ENCODE peak calls at places on chromosomes 3 and 15, in eight cellular contexts. One of them, this sample, is unnamed.

GRCh38 chr15:45980376-45980775 is 345.5 kb downstream of the SQOR start:
- DNase-seq in fibroblast of villous mesenchyme: no peak
- DNase-seq in A549: no peak
- DNase-seq in PC-3: peak; percentile 47
- DNase-seq in brain microvascular endothelial cell: no peak
- DNase-seq in MM.1S: no peak
- DNase-seq in tibial nerve: no peak
- DNase-seq in AG10803: no peak
- DNase-seq in this sample: no peak

GRCh38 chr15:41629436-41629835 is 30.8 kb upstream of the MGA start:
- DNase-seq in AG10803: no peak
- DNase-seq in brain microvascular endothelial cell: no peak
- DNase-seq in fibroblast of villous mesenchyme: no peak
- DNase-seq in tibial nerve: no peak
- DNase-seq in MM.1S: no peak
- DNase-seq in PC-3: no peak
- DNase-seq in A549: no peak
- DNase-seq in this sample: no peak

GRCh38 chr15:97900006-97900405 is 60.5 kb upstream of the ARRDC4 start:
- DNase-seq in brain microvascular endothelial cell: no peak
- DNase-seq in A549: no peak
- DNase-seq in tibial nerve: no peak
- DNase-seq in AG10803: peak; percentile 11
- DNase-seq in fibroblast of villous mesenchyme: no peak
- DNase-seq in MM.1S: no peak
- DNase-seq in PC-3: no peak
- DNase-seq in this sample: no peak

GRCh38 chr15:73924258-73924921 is 1.9 kb upstream of the LOXL1 start:
- DNase-seq in AG10803: peak; percentile 84
- DNase-seq in brain microvascular endothelial cell: peak; percentile 62
- DNase-seq in A549: peak; percentile 17
- DNase-seq in PC-3: peak; percentile 81
- DNase-seq in tibial nerve: no peak
- DNase-seq in MM.1S: no peak
- DNase-seq in fibroblast of villous mesenchyme: peak; percentile 76
- DNase-seq in this sample: peak; percentile 90

GRCh38 chr3:127213381-127213918 is 20.5 kb downstream of the PRR23E start:
- DNase-seq in fibroblast of villous mesenchyme: no peak
- DNase-seq in PC-3: no peak
- DNase-seq in AG10803: no peak
- DNase-seq in A549: no peak
- DNase-seq in tibial nerve: no peak
- DNase-seq in MM.1S: no peak
- DNase-seq in brain microvascular endothelial cell: no peak
- DNase-seq in this sample: no peak

GRCh38 chr3:174767406-174767805 is 91.7 kb upstream of the NAALADL2 start:
- DNase-seq in fibroblast of villous mesenchyme: no peak
- DNase-seq in MM.1S: no peak
- DNase-seq in A549: no peak
- DNase-seq in AG10803: no peak
- DNase-seq in tibial nerve: no peak
- DNase-seq in PC-3: no peak
- DNase-seq in brain microvascular endothelial cell: peak; percentile 90
- DNase-seq in this sample: no peak

GRCh38 chr3:32685604-32686185 is 707 bp downstream of the CNOT10 start:
- DNase-seq in A549: peak; percentile 28
- DNase-seq in tibial nerve: no peak
- DNase-seq in MM.1S: peak; percentile 41
- DNase-seq in PC-3: peak; percentile 12
- DNase-seq in AG10803: peak; percentile 13
- DNase-seq in brain microvascular endothelial cell: peak; percentile 14
- DNase-seq in fibroblast of villous mesenchyme: peak; percentile 28
- DNase-seq in this sample: peak; percentile 26

GRCh38 chr3:113249111-113249510 is 37.8 kb downstream of the BOC start:
- DNase-seq in PC-3: peak; percentile 51
- DNase-seq in MM.1S: no peak
- DNase-seq in brain microvascular endothelial cell: peak; percentile 79
- DNase-seq in fibroblast of villous mesenchyme: peak; percentile 59
- DNase-seq in A549: no peak
- DNase-seq in tibial nerve: no peak
- DNase-seq in AG10803: peak; percentile 92
- DNase-seq in this sample: peak; percentile 83

GRCh38 chr15:89442671-89443307 is 53.6 kb downstream of the RHCG start:
- DNase-seq in tibial nerve: no peak
- DNase-seq in brain microvascular endothelial cell: peak; percentile 24
- DNase-seq in AG10803: peak; percentile 14
- DNase-seq in PC-3: peak; percentile 77
- DNase-seq in A549: peak; percentile 88
- DNase-seq in MM.1S: peak; percentile 57
- DNase-seq in fibroblast of villous mesenchyme: peak; percentile 27
- DNase-seq in this sample: peak; percentile 9

GRCh38 chr15:43441316-43441715 is 51.6 kb downstream of the TP53BP1 start:
- DNase-seq in brain microvascular endothelial cell: peak; percentile 37
- DNase-seq in PC-3: peak; percentile 26
- DNase-seq in MM.1S: peak; percentile 60
- DNase-seq in fibroblast of villous mesenchyme: peak; percentile 34
- DNase-seq in AG10803: peak; percentile 64
- DNase-seq in A549: peak; percentile 23
- DNase-seq in tibial nerve: no peak
- DNase-seq in this sample: peak; percentile 65

GRCh38 chr3:31103623-31104180 is 209.2 kb upstream of the GADL1 start:
- DNase-seq in AG10803: no peak
- DNase-seq in tibial nerve: no peak
- DNase-seq in fibroblast of villous mesenchyme: no peak
- DNase-seq in A549: no peak
- DNase-seq in MM.1S: no peak
- DNase-seq in PC-3: peak; percentile 39
- DNase-seq in brain microvascular endothelial cell: no peak
- DNase-seq in this sample: no peak

GRCh38 chr15:22974745-22975144 is 5.4 kb downstream of the CYFIP1 start:
- DNase-seq in A549: no peak
- DNase-seq in brain microvascular endothelial cell: no peak
- DNase-seq in AG10803: no peak
- DNase-seq in MM.1S: no peak
- DNase-seq in tibial nerve: no peak
- DNase-seq in fibroblast of villous mesenchyme: no peak
- DNase-seq in PC-3: no peak
- DNase-seq in this sample: no peak

GRCh38 chr3:13462822-13463221 is 17.3 kb upstream of the HDAC11 start:
- DNase-seq in tibial nerve: no peak
- DNase-seq in PC-3: no peak
- DNase-seq in A549: no peak
- DNase-seq in AG10803: no peak
- DNase-seq in fibroblast of villous mesenchyme: no peak
- DNase-seq in brain microvascular endothelial cell: no peak
- DNase-seq in MM.1S: no peak
- DNase-seq in this sample: no peak

GRCh38 chr15:62856466-62857246 is 185.9 kb upstream of the TPM1 start:
- DNase-seq in PC-3: no peak
- DNase-seq in AG10803: no peak
- DNase-seq in brain microvascular endothelial cell: no peak
- DNase-seq in tibial nerve: no peak
- DNase-seq in fibroblast of villous mesenchyme: no peak
- DNase-seq in A549: no peak
- DNase-seq in MM.1S: no peak
- DNase-seq in this sample: no peak

GRCh38 chr3:190883973-190884832 is 21.7 kb upstream of the GMNC start:
- DNase-seq in MM.1S: peak; percentile 83
- DNase-seq in AG10803: peak; percentile 61
- DNase-seq in A549: no peak
- DNase-seq in tibial nerve: peak; percentile 42
- DNase-seq in brain microvascular endothelial cell: peak; percentile 65
- DNase-seq in fibroblast of villous mesenchyme: peak; percentile 65
- DNase-seq in PC-3: peak; percentile 88
- DNase-seq in this sample: peak; percentile 73

GRCh38 chr3:61915296-61915695 is 353.9 kb downstream of the PTPRG start:
- DNase-seq in tibial nerve: no peak
- DNase-seq in MM.1S: no peak
- DNase-seq in fibroblast of villous mesenchyme: no peak
- DNase-seq in brain microvascular endothelial cell: no peak
- DNase-seq in AG10803: no peak
- DNase-seq in A549: no peak
- DNase-seq in PC-3: no peak
- DNase-seq in this sample: no peak

GRCh38 chr3:71568217-71568616 is 15.3 kb downstream of the FOXP1 start:
- DNase-seq in fibroblast of villous mesenchyme: no peak
- DNase-seq in tibial nerve: no peak
- DNase-seq in AG10803: no peak
- DNase-seq in MM.1S: peak; percentile 39
- DNase-seq in PC-3: no peak
- DNase-seq in brain microvascular endothelial cell: no peak
- DNase-seq in A549: no peak
- DNase-seq in this sample: no peak

GRCh38 chr15:78938608-78939488 is 6.0 kb downstream of the CTSH start:
- DNase-seq in fibroblast of villous mesenchyme: no peak
- DNase-seq in PC-3: no peak
- DNase-seq in brain microvascular endothelial cell: no peak
- DNase-seq in MM.1S: peak; percentile 13
- DNase-seq in AG10803: no peak
- DNase-seq in A549: no peak
- DNase-seq in tibial nerve: no peak
- DNase-seq in this sample: no peak

DNA sequence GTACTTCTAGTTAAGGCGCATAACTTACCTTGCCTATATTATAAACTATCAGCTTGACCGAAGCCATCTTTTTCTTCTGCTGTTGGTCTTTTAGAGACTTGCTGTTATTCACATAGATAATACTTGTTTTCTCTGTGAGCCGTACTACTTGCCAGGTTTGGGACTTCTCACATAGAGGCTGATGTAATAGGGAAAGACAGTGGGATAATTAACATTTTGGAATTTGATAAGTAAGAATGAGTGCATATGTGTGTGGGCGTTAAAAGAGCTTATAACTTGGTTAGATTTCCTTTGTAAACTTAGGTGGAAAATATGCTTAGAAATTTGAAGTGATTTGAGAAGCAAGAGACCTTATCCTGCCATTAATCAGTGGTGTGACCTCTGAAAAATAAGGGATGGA is 47.8 kb downstream of the FNDC3B start:
- DNase-seq in AG10803: peak; percentile 57
- DNase-seq in MM.1S: no peak
- DNase-seq in A549: no peak
- DNase-seq in PC-3: no peak
- DNase-seq in fibroblast of villous mesenchyme: no peak
- DNase-seq in tibial nerve: no peak
- DNase-seq in brain microvascular endothelial cell: no peak
- DNase-seq in this sample: no peak
- H3K4me3 ChIP-seq in AG10803: no peak overlapping the region
- H3K4me3 ChIP-seq in MM.1S: peak overlapping the region; percentile 35
- H3K4me3 ChIP-seq in A549: no peak overlapping the region
- H3K4me3 ChIP-seq in PC-3: no peak overlapping the region
- H3K4me3 ChIP-seq in fibroblast of villous mesenchyme: no peak overlapping the region
- H3K4me3 ChIP-seq in tibial nerve: no peak overlapping the region
- H3K4me3 ChIP-seq in brain microvascular endothelial cell: no peak overlapping the region
- H3K4me3 ChIP-seq in this sample: no peak overlapping the region

DNA sequence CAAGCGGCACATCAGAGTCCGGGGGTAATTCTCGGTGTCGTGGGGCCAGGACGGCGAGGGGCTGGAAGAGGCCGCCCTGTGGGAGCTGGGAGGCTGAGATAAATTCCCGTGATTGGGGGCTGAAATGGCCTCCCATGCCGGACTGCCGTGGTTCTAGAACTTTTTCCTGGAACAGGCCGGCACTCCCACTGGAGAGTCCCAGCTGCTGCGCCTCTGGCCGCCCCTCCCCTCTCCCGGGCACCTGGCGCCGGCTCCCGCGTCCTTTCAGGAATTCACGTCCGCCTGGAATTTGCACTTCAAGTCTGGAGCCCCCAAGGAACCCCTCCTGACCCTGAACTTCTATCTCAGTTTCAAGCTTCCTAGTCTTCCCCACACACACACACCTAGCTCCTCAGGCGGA is 10.8 kb upstream of the LRRC2 start:
- DNase-seq in MM.1S: no peak
- DNase-seq in brain microvascular endothelial cell: no peak
- DNase-seq in AG10803: no peak
- DNase-seq in fibroblast of villous mesenchyme: no peak
- DNase-seq in A549: no peak
- DNase-seq in PC-3: no peak
- DNase-seq in tibial nerve: no peak
- DNase-seq in this sample: no peak
- H3K4me3 ChIP-seq in MM.1S: no peak overlapping the region
- H3K4me3 ChIP-seq in brain microvascular endothelial cell: no peak overlapping the region
- H3K4me3 ChIP-seq in AG10803: no peak overlapping the region
- H3K4me3 ChIP-seq in fibroblast of villous mesenchyme: no peak overlapping the region
- H3K4me3 ChIP-seq in A549: no peak overlapping the region
- H3K4me3 ChIP-seq in PC-3: no peak overlapping the region
- H3K4me3 ChIP-seq in tibial nerve: no peak overlapping the region
- H3K4me3 ChIP-seq in this sample: no peak overlapping the region

GRCh38 chr3:134601539-134602439 is 49.0 kb downstream of the KY start:
- DNase-seq in brain microvascular endothelial cell: peak; percentile 49
- DNase-seq in fibroblast of villous mesenchyme: peak; percentile 65
- DNase-seq in AG10803: peak; percentile 56
- DNase-seq in MM.1S: no peak
- DNase-seq in A549: no peak
- DNase-seq in PC-3: no peak
- DNase-seq in tibial nerve: no peak
- DNase-seq in this sample: peak; percentile 47
- H3K4me3 ChIP-seq in brain microvascular endothelial cell: no peak overlapping the region
- H3K4me3 ChIP-seq in fibroblast of villous mesenchyme: no peak overlapping the region
- H3K4me3 ChIP-seq in AG10803: no peak overlapping the region
- H3K4me3 ChIP-seq in MM.1S: no peak overlapping the region
- H3K4me3 ChIP-seq in A549: no peak overlapping the region
- H3K4me3 ChIP-seq in PC-3: no peak overlapping the region
- H3K4me3 ChIP-seq in tibial nerve: no peak overlapping the region
- H3K4me3 ChIP-seq in this sample: no peak overlapping the region

GRCh38 chr3:184552863-184553262 is 8.7 kb upstream of the EPHB3 start:
- DNase-seq in brain microvascular endothelial cell: no peak
- DNase-seq in A549: no peak
- DNase-seq in fibroblast of villous mesenchyme: no peak
- DNase-seq in MM.1S: no peak
- DNase-seq in PC-3: no peak
- DNase-seq in tibial nerve: no peak
- DNase-seq in AG10803: no peak
- DNase-seq in this sample: no peak
- H3K4me3 ChIP-seq in brain microvascular endothelial cell: no peak overlapping the region
- H3K4me3 ChIP-seq in A549: no peak overlapping the region
- H3K4me3 ChIP-seq in fibroblast of villous mesenchyme: no peak overlapping the region
- H3K4me3 ChIP-seq in MM.1S: no peak overlapping the region
- H3K4me3 ChIP-seq in PC-3: no peak overlapping the region
- H3K4me3 ChIP-seq in tibial nerve: no peak overlapping the region
- H3K4me3 ChIP-seq in AG10803: no peak overlapping the region
- H3K4me3 ChIP-seq in this sample: no peak overlapping the region

GRCh38 chr15:76905855-76906254 is 715 bp upstream of the SCAPER start:
- DNase-seq in MM.1S: no peak
- DNase-seq in AG10803: no peak
- DNase-seq in tibial nerve: no peak
- DNase-seq in brain microvascular endothelial cell: no peak
- DNase-seq in fibroblast of villous mesenchyme: no peak
- DNase-seq in A549: no peak
- DNase-seq in PC-3: no peak
- DNase-seq in this sample: no peak
- H3K4me3 ChIP-seq in MM.1S: no peak overlapping the region
- H3K4me3 ChIP-seq in AG10803: peak overlapping the region; percentile 82
- H3K4me3 ChIP-seq in tibial nerve: peak overlapping the region; percentile 92
- H3K4me3 ChIP-seq in brain microvascular endothelial cell: no peak overlapping the region
- H3K4me3 ChIP-seq in fibroblast of villous mesenchyme: peak overlapping the region; percentile 93
- H3K4me3 ChIP-seq in A549: peak overlapping the region; percentile 68
- H3K4me3 ChIP-seq in PC-3: peak overlapping the region; percentile 93
- H3K4me3 ChIP-seq in this sample: peak overlapping the region; percentile 86